ENCODE peak calls at places on chromosome 15, in seven cellular contexts. One of them, this sample, is unnamed.

GRCh38 chr15:65054333-65055200 is 9.4 kb downstream of the SLC51B start:
- DNase-seq in NCI-H1694 treated with DMSO at 0.1 percent for 48 hours: peak
- DNase-seq in dorsolateral prefrontal cortex: peak
- DNase-seq in iris pigment epithelial cell: peak
- DNase-seq in T-helper 17 cell: peak
- DNase-seq in GM13977: peak
- DNase-seq in ureter: peak
- DNase-seq in this sample: peak

GRCh38 chr15:69223083-69223813 is 62.8 kb downstream of the GLCE start:
- DNase-seq in NCI-H1694 treated with DMSO at 0.1 percent for 48 hours: no peak
- DNase-seq in dorsolateral prefrontal cortex: no peak
- DNase-seq in iris pigment epithelial cell: no peak
- DNase-seq in T-helper 17 cell: no peak
- DNase-seq in GM13977: no peak
- DNase-seq in ureter: no peak
- DNase-seq in this sample: no peak

GRCh38 chr15:56215769-56216168 is 27.9 kb downstream of the RFX7 start:
- DNase-seq in NCI-H1694 treated with DMSO at 0.1 percent for 48 hours: no peak
- DNase-seq in dorsolateral prefrontal cortex: no peak
- DNase-seq in iris pigment epithelial cell: peak
- DNase-seq in T-helper 17 cell: no peak
- DNase-seq in GM13977: no peak
- DNase-seq in ureter: no peak
- DNase-seq in this sample: no peak

GRCh38 chr15:28265334-28266019 is 56.5 kb downstream of the HERC2 start:
- DNase-seq in NCI-H1694 treated with DMSO at 0.1 percent for 48 hours: no peak
- DNase-seq in dorsolateral prefrontal cortex: no peak
- DNase-seq in iris pigment epithelial cell: no peak
- DNase-seq in T-helper 17 cell: no peak
- DNase-seq in GM13977: no peak
- DNase-seq in ureter: no peak
- DNase-seq in this sample: peak

GRCh38 chr15:97078556-97078955 is 748.1 kb downstream of the NR2F2 start:
- DNase-seq in NCI-H1694 treated with DMSO at 0.1 percent for 48 hours: no peak
- DNase-seq in dorsolateral prefrontal cortex: no peak
- DNase-seq in iris pigment epithelial cell: no peak
- DNase-seq in T-helper 17 cell: no peak
- DNase-seq in GM13977: no peak
- DNase-seq in ureter: no peak
- DNase-seq in this sample: no peak

GRCh38 chr15:45795487-45796069 is 160.7 kb downstream of the SQOR start:
- DNase-seq in NCI-H1694 treated with DMSO at 0.1 percent for 48 hours: peak
- DNase-seq in dorsolateral prefrontal cortex: no peak
- DNase-seq in iris pigment epithelial cell: peak
- DNase-seq in T-helper 17 cell: no peak
- DNase-seq in GM13977: peak
- DNase-seq in ureter: no peak
- DNase-seq in this sample: no peak

GRCh38 chr15:64634020-64634419 is 141.4 kb downstream of the RBPMS2 start:
- DNase-seq in NCI-H1694 treated with DMSO at 0.1 percent for 48 hours: no peak
- DNase-seq in dorsolateral prefrontal cortex: no peak
- DNase-seq in iris pigment epithelial cell: no peak
- DNase-seq in T-helper 17 cell: no peak
- DNase-seq in GM13977: peak
- DNase-seq in ureter: no peak
- DNase-seq in this sample: no peak

GRCh38 chr15:84633311-84634227 is 20.5 kb downstream of the WDR73 start:
- DNase-seq in NCI-H1694 treated with DMSO at 0.1 percent for 48 hours: no peak
- DNase-seq in dorsolateral prefrontal cortex: peak
- DNase-seq in iris pigment epithelial cell: peak
- DNase-seq in T-helper 17 cell: peak
- DNase-seq in GM13977: peak
- DNase-seq in ureter: peak
- DNase-seq in this sample: peak

GRCh38 chr15:63939531-63940130 is 105.9 kb upstream of the HERC1 start:
- DNase-seq in NCI-H1694 treated with DMSO at 0.1 percent for 48 hours: peak
- DNase-seq in dorsolateral prefrontal cortex: no peak
- DNase-seq in iris pigment epithelial cell: peak
- DNase-seq in T-helper 17 cell: no peak
- DNase-seq in GM13977: no peak
- DNase-seq in ureter: no peak
- DNase-seq in this sample: peak

GRCh38 chr15:43974852-43975251 is 148.1 kb downstream of the WDR76 start:
- DNase-seq in NCI-H1694 treated with DMSO at 0.1 percent for 48 hours: no peak
- DNase-seq in dorsolateral prefrontal cortex: no peak
- DNase-seq in iris pigment epithelial cell: no peak
- DNase-seq in T-helper 17 cell: no peak
- DNase-seq in GM13977: peak
- DNase-seq in ureter: no peak
- DNase-seq in this sample: no peak

GRCh38 chr15:70093481-70094309 is 4.0 kb downstream of the TLE3 start:
- DNase-seq in NCI-H1694 treated with DMSO at 0.1 percent for 48 hours: no peak
- DNase-seq in dorsolateral prefrontal cortex: no peak
- DNase-seq in iris pigment epithelial cell: peak
- DNase-seq in T-helper 17 cell: no peak
- DNase-seq in GM13977: no peak
- DNase-seq in ureter: no peak
- DNase-seq in this sample: peak

GRCh38 chr15:74144153-74144775 is 13.9 kb downstream of the ISLR2 start:
- DNase-seq in NCI-H1694 treated with DMSO at 0.1 percent for 48 hours: peak
- DNase-seq in dorsolateral prefrontal cortex: no peak
- DNase-seq in iris pigment epithelial cell: no peak
- DNase-seq in T-helper 17 cell: no peak
- DNase-seq in GM13977: no peak
- DNase-seq in ureter: no peak
- DNase-seq in this sample: no peak

GRCh38 chr15:34732430-34732829 is 22.4 kb downstream of the GJD2 start:
- DNase-seq in NCI-H1694 treated with DMSO at 0.1 percent for 48 hours: no peak
- DNase-seq in dorsolateral prefrontal cortex: no peak
- DNase-seq in iris pigment epithelial cell: no peak
- DNase-seq in T-helper 17 cell: no peak
- DNase-seq in GM13977: no peak
- DNase-seq in ureter: no peak
- DNase-seq in this sample: no peak

GRCh38 chr15:70505411-70505919 is 257.9 kb downstream of the UACA start:
- DNase-seq in NCI-H1694 treated with DMSO at 0.1 percent for 48 hours: no peak
- DNase-seq in dorsolateral prefrontal cortex: no peak
- DNase-seq in iris pigment epithelial cell: peak
- DNase-seq in T-helper 17 cell: no peak
- DNase-seq in GM13977: no peak
- DNase-seq in ureter: no peak
- DNase-seq in this sample: no peak

GRCh38 chr15:38885001-38885400 is 320.4 kb upstream of the RASGRP1 start:
- DNase-seq in NCI-H1694 treated with DMSO at 0.1 percent for 48 hours: no peak
- DNase-seq in dorsolateral prefrontal cortex: no peak
- DNase-seq in iris pigment epithelial cell: peak
- DNase-seq in T-helper 17 cell: no peak
- DNase-seq in GM13977: no peak
- DNase-seq in ureter: no peak
- DNase-seq in this sample: no peak

GRCh38 chr15:75921732-75922703 is 18.3 kb downstream of the FBXO22 start:
- DNase-seq in NCI-H1694 treated with DMSO at 0.1 percent for 48 hours: peak
- DNase-seq in dorsolateral prefrontal cortex: no peak
- DNase-seq in iris pigment epithelial cell: peak
- DNase-seq in T-helper 17 cell: no peak
- DNase-seq in GM13977: no peak
- DNase-seq in ureter: no peak
- DNase-seq in this sample: peak

GRCh38 chr15:80527406-80527805 is 123.2 kb downstream of the ARNT2 start:
- DNase-seq in NCI-H1694 treated with DMSO at 0.1 percent for 48 hours: no peak
- DNase-seq in dorsolateral prefrontal cortex: no peak
- DNase-seq in iris pigment epithelial cell: no peak
- DNase-seq in T-helper 17 cell: no peak
- DNase-seq in GM13977: no peak
- DNase-seq in ureter: no peak
- DNase-seq in this sample: no peak

GRCh38 chr15:58224068-58224467 is 85.9 kb downstream of the AQP9 start:
- DNase-seq in NCI-H1694 treated with DMSO at 0.1 percent for 48 hours: no peak
- DNase-seq in dorsolateral prefrontal cortex: no peak
- DNase-seq in iris pigment epithelial cell: no peak
- DNase-seq in T-helper 17 cell: no peak
- DNase-seq in GM13977: no peak
- DNase-seq in ureter: no peak
- DNase-seq in this sample: no peak

GRCh38 chr15:82012908-82013307 is 32.9 kb downstream of the MEX3B start:
- DNase-seq in NCI-H1694 treated with DMSO at 0.1 percent for 48 hours: no peak
- DNase-seq in dorsolateral prefrontal cortex: no peak
- DNase-seq in iris pigment epithelial cell: no peak
- DNase-seq in T-helper 17 cell: no peak
- DNase-seq in GM13977: no peak
- DNase-seq in ureter: no peak
- DNase-seq in this sample: no peak

GRCh38 chr15:95591270-95591669 is 739.2 kb upstream of the NR2F2 start:
- DNase-seq in NCI-H1694 treated with DMSO at 0.1 percent for 48 hours: no peak
- DNase-seq in dorsolateral prefrontal cortex: no peak
- DNase-seq in iris pigment epithelial cell: no peak
- DNase-seq in T-helper 17 cell: no peak
- DNase-seq in GM13977: no peak
- DNase-seq in ureter: no peak
- DNase-seq in this sample: no peak

GRCh38 chr15:64695571-64695992 is 79.8 kb downstream of the RBPMS2 start:
- DNase-seq in NCI-H1694 treated with DMSO at 0.1 percent for 48 hours: no peak
- DNase-seq in dorsolateral prefrontal cortex: no peak
- DNase-seq in iris pigment epithelial cell: no peak
- DNase-seq in T-helper 17 cell: no peak
- DNase-seq in GM13977: no peak
- DNase-seq in ureter: no peak
- DNase-seq in this sample: no peak

This sample was measured in upper lobe of left lung.